ENCODE peak calls at places on chromosomes 4 and X, in six cellular contexts. W, S, Y, A, G and L are unnamed samples.

GRCh38 chr4:149409186-149410056 is 406.2 kb downstream of the IQCM start:
- DNase-seq in G (no peak), S (peak), W (no peak), Y (no peak), A (no peak), L (peak)

GRCh38 chr4:29756966-29757365 is 963.2 kb upstream of the PCDH7 start:
- DNase-seq in S (no peak), G (peak), Y (peak), A (no peak), W (no peak), L (peak)

GRCh38 chr4:13627185-13627605 is 330 bp downstream of the BOD1L1 start:
- DNase-seq in W (no peak), Y (no peak), A (no peak), G (peak), S (no peak), L (no peak)

GRCh38 chrX:56231706-56232105 is 450 bp upstream of the KLF8 start:
- DNase-seq in G (peak), Y (peak), S (no peak), W (no peak), A (no peak), L (no peak)

GRCh38 chr4:146389561-146389960 is 132.2 kb downstream of the SLC10A7 start:
- DNase-seq in Y (no peak), S (no peak), A (no peak), W (no peak), G (no peak), L (no peak)

GRCh38 chrX:10327651-10328050 is 170.9 kb downstream of the CLCN4 start:
- DNase-seq in G (peak), A (no peak), Y (peak), S (peak), W (no peak), L (peak)

GRCh38 chr4:28879178-28879577 is 1841.0 kb upstream of the PCDH7 start:
- DNase-seq in S (no peak), A (no peak), W (no peak), Y (no peak), G (no peak), L (peak)

GRCh38 chr4:120685756-120686278 is 236.7 kb downstream of the PRDM5 start:
- DNase-seq in W (no peak), S (no peak), G (peak), Y (no peak), A (no peak), L (no peak)

GRCh38 chr4:142248946-142249345 is 597.2 kb downstream of the INPP4B start:
- DNase-seq in S (no peak), Y (no peak), G (no peak), W (no peak), A (no peak), L (peak)

GRCh38 chrX:11768039-11768438 is 10.0 kb downstream of the MSL3 start:
- DNase-seq in S (no peak), W (no peak), G (no peak), Y (no peak), A (no peak), L (no peak)

GRCh38 chr4:114488301-114488982 is 110.2 kb upstream of the UGT8 start:
- DNase-seq in A (no peak), W (no peak), G (no peak), S (no peak), Y (no peak), L (no peak)

GRCh38 chr4:148444296-148445070 is 2.3 kb upstream of the NR3C2 start:
- DNase-seq in G (peak), Y (peak), A (peak), S (no peak), W (peak), L (peak)

GRCh38 chr4:8648816-8649630 is 56.5 kb downstream of the CPZ start:
- DNase-seq in G (no peak), W (no peak), S (no peak), Y (no peak), A (no peak), L (no peak)

GRCh38 chrX:15854080-15854655 is 445 bp downstream of the AP1S2 start:
- DNase-seq in G (peak), Y (peak), S (no peak), A (peak), W (peak), L (peak)

GRCh38 chr4:94595880-94596483 is 144.2 kb downstream of the PDLIM5 start:
- DNase-seq in S (peak), W (peak), Y (peak), G (peak), A (peak), L (peak)

GRCh38 chr4:117793786-117794369 is 240.4 kb upstream of the NDST3 start:
- DNase-seq in A (no peak), Y (no peak), S (no peak), G (no peak), W (no peak), L (no peak)

GRCh38 chr4:136662539-136662938 is 869.8 kb downstream of the PCDH18 start:
- DNase-seq in A (no peak), Y (no peak), W (no peak), S (no peak), G (no peak), L (no peak)

GRCh38 chr4:124851741-124852140 is 139.2 kb upstream of the ANKRD50 start:
- DNase-seq in W (no peak), G (no peak), Y (no peak), A (no peak), S (no peak), L (peak)

GRCh38 chrX:45803383-45803921 is 602.8 kb upstream of the DIPK2B start:
- DNase-seq in Y (no peak), S (peak), A (no peak), G (no peak), W (no peak), L (peak)

GRCh38 chr4:37928421-37928820 is 31.8 kb upstream of the PTTG2 start:
- DNase-seq in W (no peak), Y (no peak), S (no peak), A (no peak), G (no peak), L (no peak)

GRCh38 chr4:74793757-74794340 is 474 bp downstream of the BTC start:
- DNase-seq in A (peak), G (peak), W (peak), Y (peak), S (no peak), L (peak)

GRCh38 chr4:184328022-184328736 is 110.5 kb upstream of the ENPP6 start:
- DNase-seq in W (peak), G (no peak), Y (no peak), S (no peak), A (no peak), L (no peak)

GRCh38 chrX:23782455-23782854 is 518 bp upstream of the SAT1 start:
- DNase-seq in Y (no peak), G (no peak), W (no peak), A (no peak), S (no peak), L (peak)

GRCh38 chr4:5863461-5864113 is 29.3 kb downstream of the CRMP1 start:
- DNase-seq in Y (no peak), W (peak), S (peak), A (peak), G (peak), L (peak)

GRCh38 chr4:151850751-151851150 is 89.9 kb upstream of the GATB start:
- DNase-seq in G (no peak), A (peak), W (no peak), S (no peak), Y (no peak), L (no peak)

GRCh38 chrX:17023670-17024069 is 77.2 kb downstream of the REPS2 start:
- DNase-seq in G (no peak), S (no peak), W (no peak), Y (no peak), A (no peak), L (no peak)

GRCh38 chr4:2660596-2661211 is 95.4 kb downstream of the TNIP2 start:
- DNase-seq in G (no peak), A (peak), W (no peak), S (no peak), Y (no peak), L (no peak)

DNA sequence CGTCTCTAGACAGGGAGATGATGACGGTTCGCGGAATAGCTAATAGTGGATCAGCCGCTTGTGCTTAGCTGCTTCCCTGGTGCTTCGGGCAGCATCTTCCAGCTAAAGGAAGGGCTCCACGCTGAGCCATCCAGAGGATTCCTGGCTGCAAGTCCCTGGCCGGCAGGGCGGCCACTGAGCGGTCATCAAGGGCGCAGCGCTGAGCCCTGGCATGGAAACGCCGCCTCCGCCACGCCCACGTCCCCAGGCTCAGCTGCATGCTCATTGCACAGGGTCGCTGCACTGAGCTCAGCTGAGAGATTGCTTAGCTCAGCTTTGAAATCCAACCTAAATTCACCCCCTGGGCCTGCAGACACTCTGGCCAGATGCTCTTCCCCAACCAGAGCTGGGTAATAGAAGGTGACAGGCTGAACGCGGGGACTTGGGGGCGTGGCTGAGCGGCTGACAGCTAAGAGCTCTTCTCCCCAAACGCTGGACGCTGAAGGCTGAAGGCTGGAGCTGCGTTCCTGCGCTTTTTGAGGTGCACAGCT is 118.2 kb upstream of the KIT start:
- DNase-seq in G (peak), A (peak), Y (peak), S (no peak), W (no peak), L (no peak)
- TF ChIP-seq EZH2phosphoT487 in G (no peak), A (no peak), Y (no peak), S (no peak), W (no peak), L (no peak)

DNA sequence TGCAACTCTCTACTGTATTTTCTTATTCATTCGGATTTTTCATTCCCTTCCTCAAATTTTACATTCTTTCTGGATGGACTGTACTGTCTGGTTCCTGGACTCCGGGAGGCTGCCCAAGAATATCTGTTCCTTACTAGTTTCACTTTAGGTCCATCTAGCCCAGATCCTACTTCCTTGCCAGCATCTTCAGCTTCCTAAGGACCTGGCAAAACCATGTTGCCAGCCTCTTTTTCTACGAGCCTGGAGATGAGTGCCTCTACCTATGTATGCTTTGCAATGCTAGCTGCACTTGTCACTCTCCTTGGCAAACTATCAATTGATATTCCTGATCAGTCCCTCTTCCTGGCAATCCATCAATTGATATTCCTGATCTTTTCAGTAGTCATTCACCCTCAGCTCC is 5.6 kb upstream of the LNX1 start:
- DNase-seq in W (no peak), Y (no peak), S (no peak), A (no peak), G (no peak), L (no peak)
- TF ChIP-seq EZH2phosphoT487 in W (no peak), Y (no peak), S (no peak), A (no peak), G (no peak), L (no peak)

GRCh38 chrX:73916489-73916888 is 353.5 kb downstream of the CHIC1 start:
- DNase-seq in G (no peak), W (no peak), Y (no peak), A (no peak), S (no peak), L (no peak)

GRCh38 chrX:73916931-73917657 is 354.1 kb downstream of the CHIC1 start:
- DNase-seq in S (peak), Y (peak), G (peak), W (no peak), A (peak), L (peak)

GRCh38 chrX:73913580-73913979 is 350.6 kb downstream of the CHIC1 start:
- DNase-seq in A (no peak), Y (no peak), W (no peak), S (no peak), G (no peak), L (no peak)
- TF ChIP-seq EZH2phosphoT487 in A (no peak), Y (no peak), W (no peak), S (no peak), G (no peak), L (no peak)

DNA sequence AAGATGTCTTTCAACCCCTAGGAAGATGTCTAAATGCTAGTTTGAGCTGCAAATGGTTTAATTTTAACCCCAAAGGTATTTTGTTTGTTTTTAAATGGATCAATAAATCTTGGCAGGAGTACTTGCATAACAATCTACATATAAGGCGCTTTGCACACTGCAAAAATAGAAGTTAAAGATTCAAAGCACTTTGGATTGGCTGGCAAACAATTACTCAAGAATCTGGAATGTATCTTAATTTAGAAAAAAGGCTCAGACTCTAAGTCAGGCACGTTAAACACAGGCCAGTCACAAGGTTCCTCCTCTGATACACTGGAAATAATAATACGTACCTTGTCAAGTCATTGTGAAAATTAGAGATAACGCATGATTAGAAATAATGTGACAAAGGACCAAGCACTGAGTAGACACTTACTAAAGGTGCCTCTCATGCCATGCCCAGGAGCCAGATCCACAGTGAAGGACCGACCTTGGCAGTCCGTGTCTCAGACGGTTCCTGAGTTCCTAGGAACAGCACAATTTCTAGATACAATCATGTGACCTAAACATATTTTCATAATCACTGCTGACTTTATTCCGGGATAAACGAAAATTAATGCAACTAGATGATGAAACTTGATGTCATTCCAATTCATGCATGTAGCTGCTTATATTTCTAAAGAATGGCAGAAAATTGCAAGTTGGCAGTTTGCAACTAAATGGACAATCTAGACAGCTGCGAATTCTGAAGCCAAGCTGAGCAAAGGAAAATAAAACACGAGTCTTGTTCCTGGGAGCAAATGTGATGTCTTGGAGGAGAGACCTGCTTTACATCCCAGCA is 49.6 kb downstream of the PROM1 start:
- DNase-seq in Y (no peak), G (no peak), S (no peak), A (no peak), W (no peak), L (peak)
- TF ChIP-seq EZH2phosphoT487 in Y (no peak), G (no peak), S (no peak), A (no peak), W (no peak), L (no peak)

DNA sequence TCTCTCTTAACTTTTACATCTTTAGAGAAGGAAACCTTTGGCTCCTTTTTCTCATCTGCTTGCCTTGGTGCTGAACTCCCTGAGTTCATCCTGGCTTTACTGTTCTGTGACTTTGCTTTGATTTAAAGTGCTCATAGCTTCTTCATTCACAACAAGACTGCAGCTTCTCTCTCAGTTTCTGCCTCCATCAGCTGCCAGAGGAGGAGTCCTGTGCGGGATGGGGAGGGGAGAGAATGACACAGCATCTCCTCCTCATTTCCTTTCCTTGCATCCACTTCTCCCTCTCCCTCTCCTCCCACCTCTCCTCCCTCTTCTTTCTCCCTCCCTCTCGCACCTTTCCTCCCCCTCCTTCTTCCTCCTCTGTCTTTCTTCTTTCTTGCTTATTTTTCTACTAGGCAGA is 42.0 kb downstream of the CBLL2 start:
- DNase-seq in A (no peak), S (no peak), Y (peak), W (no peak), G (peak), L (peak)
- TF ChIP-seq EZH2phosphoT487 in A (no peak), S (no peak), Y (no peak), W (no peak), G (no peak), L (no peak)

DNA sequence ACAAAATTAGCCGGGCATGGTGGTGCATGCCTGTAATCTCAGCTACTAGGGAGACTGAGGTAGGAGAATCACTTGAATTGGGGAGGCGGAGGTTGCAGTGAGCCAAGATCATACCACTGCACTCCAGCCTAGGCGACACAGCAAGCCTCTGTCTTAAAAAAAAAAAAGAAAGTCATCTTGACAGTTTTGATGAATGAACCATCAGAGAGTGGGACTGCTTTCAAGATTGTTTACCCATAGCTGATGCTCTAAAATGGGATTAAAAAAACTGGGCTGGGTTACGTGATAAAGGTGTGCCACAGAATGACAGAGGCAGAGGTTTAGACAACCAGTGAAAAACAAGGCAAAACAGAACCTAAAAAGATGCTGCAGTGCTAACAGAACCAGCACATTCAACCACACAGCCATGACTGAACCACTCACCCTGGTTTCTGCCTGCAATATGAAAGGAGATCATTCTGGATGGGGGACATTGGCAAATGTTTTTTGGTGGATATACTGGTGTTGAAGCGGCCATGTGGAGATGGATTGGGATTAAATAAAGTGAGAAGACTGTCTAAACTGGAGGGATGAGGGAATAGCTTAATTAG is 22.2 kb downstream of the GPAT3 start:
- DNase-seq in G (no peak), W (no peak), S (no peak), A (no peak), Y (no peak), L (no peak)
- TF ChIP-seq EZH2phosphoT487 in G (no peak), W (no peak), S (no peak), A (no peak), Y (no peak), L (no peak)